ENCODE peak calls at places on chromosomes 1 and 21, in four cellular contexts. K is AG09319, J is AG04450, Y is pancreas. X is an unnamed sample.

GRCh38 chr1:215605011-215605621 is 38.0 kb downstream of the KCTD3 start:
- DNase-seq in K (no peak), J (no peak), Y (no peak), X (no peak)

GRCh38 chr1:93349231-93350135 is 3.8 kb downstream of the DR1 start:
- DNase-seq in Y (no peak), K (no peak), J (no peak), X (no peak)

GRCh38 chr1:75502776-75503175 is 108.1 kb downstream of the SLC44A5 start:
- DNase-seq in K (no peak), J (no peak), Y (no peak), X (peak)

GRCh38 chr1:88877382-88877825 is 14.0 kb downstream of the GTF2B start:
- DNase-seq in Y (no peak), J (no peak), K (no peak), X (peak)

GRCh38 chr1:78839704-78840277 is 166.7 kb downstream of the ADGRL4 start:
- DNase-seq in Y (no peak), K (no peak), J (no peak), X (peak)

GRCh38 chr1:6603851-6604558 is 1.3 kb upstream of the KLHL21 start:
- DNase-seq in Y (peak), K (peak), J (no peak), X (peak)

GRCh38 chr1:94773296-94773809 is 46.8 kb upstream of the SLC44A3 start:
- DNase-seq in K (no peak), Y (no peak), J (no peak), X (no peak)

GRCh38 chr1:15550573-15550972 is 23.9 kb downstream of the DNAJC16 start:
- DNase-seq in K (no peak), J (no peak), Y (no peak), X (no peak)

GRCh38 chr21:35423694-35424093 is 374.6 kb upstream of the RUNX1 start:
- DNase-seq in Y (no peak), K (no peak), J (no peak), X (peak)

GRCh38 chr1:83102630-83103071 is 896.3 kb downstream of the TTLL7 start:
- DNase-seq in J (no peak), Y (no peak), K (no peak), X (no peak)

GRCh38 chr1:114079596-114080190 is 74.0 kb downstream of the SYT6 start:
- DNase-seq in Y (no peak), K (no peak), J (no peak), X (no peak)

GRCh38 chr1:22297999-22298398 is 153.7 kb upstream of the ZBTB40 start:
- DNase-seq in J (no peak), K (no peak), Y (no peak), X (no peak)

GRCh38 chr1:27525296-27526271 is 35.6 kb upstream of the WASF2 start:
- DNase-seq in J (no peak), K (no peak), Y (no peak), X (peak)

GRCh38 chr1:204506091-204506968 is 9.9 kb upstream of the MDM4 start:
- DNase-seq in K (peak), J (peak), Y (peak), X (peak)

GRCh38 chr1:230026139-230026538 is 40.9 kb upstream of the GALNT2 start:
- DNase-seq in K (no peak), J (no peak), Y (no peak), X (no peak)

GRCh38 chr1:6108937-6109636 is 63.4 kb downstream of the KCNAB2 start:
- DNase-seq in J (no peak), K (no peak), Y (peak), X (peak)

GRCh38 chr1:30313176-30313575 is 410.2 kb downstream of the MATN1 start:
- DNase-seq in J (no peak), Y (no peak), K (no peak), X (no peak)

GRCh38 chr1:232543194-232543593 is 86.7 kb downstream of the SIPA1L2 start:
- DNase-seq in Y (no peak), K (no peak), J (no peak), X (no peak)

GRCh38 chr1:208119225-208119606 is 125.0 kb downstream of the PLXNA2 start:
- DNase-seq in J (no peak), K (no peak), Y (no peak), X (no peak)

GRCh38 chr1:12436345-12436658 is 181.7 kb downstream of the DHRS3 start:
- DNase-seq in K (no peak), Y (no peak), J (no peak), X (no peak)

GRCh38 chr1:39491146-39491921 is at the start of gene BMP8A:
- DNase-seq in K (no peak), Y (peak), J (no peak), X (peak)

GRCh38 chr1:26066857-26067256 is 573 bp downstream of the TRIM63 start:
- DNase-seq in Y (no peak), K (no peak), J (no peak), X (no peak)

GRCh38 chr1:98824724-98825123 is 163.2 kb downstream of the SNX7 start:
- DNase-seq in J (no peak), K (no peak), Y (no peak), X (no peak)

GRCh38 chr1:87902830-87903614 is 574.3 kb downstream of the LMO4 start:
- DNase-seq in J (peak), Y (no peak), K (no peak), X (peak)

GRCh38 chr1:191629836-191630235 is 528.4 kb upstream of the RGS18 start:
- DNase-seq in Y (no peak), K (no peak), J (no peak), X (no peak)
- TF ChIP-seq CTCF in Y (no peak), K (no peak), J (no peak), X (no peak)

DNA sequence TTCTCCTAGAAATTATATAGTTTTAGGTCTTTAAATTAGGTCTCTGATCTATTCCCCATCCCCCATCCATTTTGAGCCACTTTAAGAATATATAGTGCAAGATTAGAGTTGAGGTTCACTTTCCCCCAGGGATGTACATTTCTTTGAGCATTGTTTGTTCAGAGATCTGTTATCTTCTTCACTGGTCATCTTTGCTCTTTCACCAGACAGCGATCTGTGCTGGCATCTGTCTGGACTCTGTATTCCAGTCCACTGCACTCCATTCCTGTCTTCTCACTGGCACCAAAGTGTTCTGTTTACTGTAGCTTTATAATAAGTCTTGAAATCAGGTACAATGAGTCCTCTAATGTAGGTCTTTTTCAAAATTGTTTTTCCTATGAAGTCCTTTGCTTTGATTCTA is 112.5 kb downstream of the PCBP3 start:
- DNase-seq in Y (no peak), J (no peak), K (no peak), X (no peak)
- TF ChIP-seq CTCF in Y (no peak), J (no peak), K (no peak), X (no peak)

DNA sequence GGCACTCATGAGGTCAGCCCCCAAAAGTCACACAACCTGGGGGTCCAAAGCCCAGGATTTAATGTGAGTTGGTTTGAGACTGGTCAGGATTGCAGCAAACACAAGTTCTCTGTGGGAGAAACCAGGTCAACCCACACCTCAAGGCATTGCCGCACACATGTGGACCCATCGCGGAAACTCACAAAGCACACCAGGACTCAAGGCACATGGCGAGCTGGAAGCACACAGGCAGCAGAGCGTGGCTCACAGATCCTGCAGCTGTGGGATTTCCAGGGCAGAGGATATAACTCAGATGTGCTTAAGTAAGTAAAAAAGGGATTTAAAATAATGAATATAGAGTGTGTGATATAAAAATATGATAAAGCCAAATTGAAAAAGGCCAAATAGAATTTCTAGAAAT is 51.6 kb upstream of the ADARB1 start:
- DNase-seq in Y (no peak), J (no peak), K (no peak), X (no peak)
- TF ChIP-seq CTCF in Y (no peak), J (no peak), K (no peak), X (no peak)

GRCh38 chr1:235557495-235557894 is 53.2 kb upstream of the B3GALNT2 start:
- DNase-seq in K (no peak), Y (no peak), J (no peak), X (no peak)
- TF ChIP-seq CTCF in K (no peak), Y (no peak), J (peak), X (no peak)

GRCh38 chr1:50328552-50328951 is 94.7 kb downstream of the DMRTA2 start:
- DNase-seq in Y (no peak), K (no peak), J (no peak), X (no peak)
- TF ChIP-seq CTCF in Y (no peak), K (no peak), J (no peak), X (no peak)

DNA sequence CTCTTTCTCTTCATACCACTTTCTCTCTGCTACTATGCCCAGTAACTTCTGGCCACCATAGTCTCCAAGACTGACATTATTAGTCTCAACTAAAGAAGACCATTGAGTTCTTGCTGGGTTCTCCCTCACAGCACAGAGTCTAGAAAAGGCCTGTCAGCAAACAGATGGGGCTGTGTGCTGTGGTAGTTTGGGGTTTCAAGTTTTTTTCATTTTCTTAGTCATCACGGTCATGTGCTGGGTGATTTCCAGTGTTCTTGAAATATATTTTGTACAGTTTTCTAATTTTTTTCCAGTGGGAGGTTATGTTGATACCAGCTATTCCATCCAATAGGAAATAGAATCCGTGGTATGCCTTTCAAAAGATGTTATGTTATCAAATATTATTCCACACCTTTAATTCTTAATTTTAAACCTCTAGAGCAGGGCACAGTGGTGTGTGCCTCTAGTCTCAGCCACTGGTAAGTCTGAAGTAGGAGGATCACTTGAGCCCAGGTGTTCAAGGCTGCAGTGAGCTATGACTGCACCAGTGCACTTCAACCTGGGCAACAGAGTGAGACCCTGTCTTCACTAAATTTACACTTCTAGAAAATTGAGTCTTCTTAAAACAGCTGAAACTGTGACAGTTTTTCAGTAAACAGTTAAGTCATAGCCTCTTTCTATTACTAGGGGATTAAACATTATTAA is 8.3 kb downstream of the CFHR2 start:
- DNase-seq in J (no peak), K (no peak), Y (no peak), X (peak)
- TF ChIP-seq CTCF in J (no peak), K (no peak), Y (no peak), X (no peak)

DNA sequence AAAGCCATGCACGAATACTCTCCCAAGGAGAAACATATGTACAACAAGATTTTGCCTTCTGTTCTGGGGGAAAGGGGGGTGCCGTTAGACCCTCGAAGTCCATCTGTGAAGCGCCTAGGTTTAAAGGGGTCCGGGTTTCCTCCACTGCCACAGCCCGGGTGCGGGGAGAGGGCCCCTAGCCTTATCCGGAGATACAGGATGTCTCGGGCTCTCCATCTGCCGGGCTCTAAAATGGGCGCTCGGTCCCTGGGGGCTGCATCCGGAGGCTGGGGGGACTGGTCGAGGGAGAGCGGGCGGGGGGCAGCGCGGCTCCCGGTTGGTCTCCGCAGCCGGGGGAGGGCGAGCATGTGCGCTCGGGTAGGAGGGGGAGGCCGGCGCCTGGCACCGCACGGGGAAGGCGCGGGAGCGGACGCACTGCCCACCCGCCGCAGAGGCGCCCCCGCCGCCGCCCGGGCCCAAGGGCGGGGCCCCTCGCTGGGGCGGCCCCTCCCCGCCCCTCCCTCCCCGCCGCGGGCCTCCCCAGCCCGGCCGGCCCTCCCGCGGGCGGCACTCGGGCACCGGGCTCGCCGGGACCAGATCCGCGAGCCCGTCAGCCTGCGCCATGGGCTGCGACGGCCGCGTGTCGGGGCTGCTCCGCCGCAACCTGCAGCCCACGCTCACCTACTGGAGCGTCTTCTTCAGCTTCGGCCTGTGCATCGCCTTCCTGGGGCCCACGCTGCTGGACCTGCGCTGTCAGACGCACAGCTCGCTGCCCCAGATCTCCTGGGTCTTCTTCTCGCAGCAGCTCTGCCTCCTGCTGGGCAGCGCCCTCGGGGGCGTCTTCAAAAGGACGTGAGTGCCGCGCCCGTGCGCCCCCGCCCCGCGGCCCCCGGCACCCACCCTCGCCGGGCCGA is 63.1 kb downstream of the ELK4 start:
- DNase-seq in K (no peak), Y (no peak), J (no peak), X (no peak)
- TF ChIP-seq CTCF in K (peak), Y (no peak), J (no peak), X (peak)

DNA sequence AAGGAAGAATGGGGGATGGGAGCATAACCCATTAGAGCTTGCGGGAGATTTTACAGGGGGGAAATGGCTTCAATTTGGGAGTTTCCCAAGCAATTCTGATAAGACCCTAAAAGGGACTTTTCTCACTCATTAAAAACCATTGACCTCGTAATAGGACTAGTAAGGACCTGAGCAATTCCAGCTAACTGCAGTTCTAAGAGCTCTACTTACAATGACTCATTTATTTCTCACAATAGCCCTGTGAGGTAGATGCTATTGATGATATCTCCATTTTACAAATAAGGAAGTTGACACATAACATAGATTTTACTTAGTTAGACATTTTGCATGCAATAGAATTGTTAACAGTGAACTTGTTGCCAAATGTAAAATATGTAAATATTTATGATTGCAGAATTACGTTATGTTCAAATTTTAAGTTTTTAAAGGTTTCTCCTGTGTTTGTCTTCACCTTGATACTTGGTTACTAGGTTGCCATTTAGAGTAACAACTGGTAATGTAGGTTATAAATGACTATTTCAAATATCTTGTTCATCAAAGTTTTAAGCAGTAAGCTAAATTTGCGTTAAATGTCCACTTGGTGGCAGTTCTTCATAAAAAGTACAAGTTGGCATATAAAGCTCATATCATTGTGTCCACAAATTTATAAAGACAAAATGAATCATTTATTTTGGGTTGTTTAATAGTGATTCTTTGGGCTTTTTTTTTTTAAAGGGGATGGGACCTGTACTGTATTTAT is 182.0 kb downstream of the PLA2G4A start:
- DNase-seq in J (no peak), Y (no peak), K (no peak), X (no peak)
- TF ChIP-seq CTCF in J (no peak), Y (no peak), K (no peak), X (no peak)

GRCh38 chr1:13748610-13749505 is 48.9 kb downstream of the PRDM2 start:
- DNase-seq in Y (peak), K (peak), J (peak), X (peak)
- TF ChIP-seq CTCF in Y (no peak), K (peak), J (peak), X (no peak)

X was measured in fibroblast of pulmonary artery.